ENCODE peak calls at places on chromosome 14, in ten cellular contexts. K is HFF-Myc; E is CD8-positive, alpha-beta T cell; B is A673; N is heart right ventricle; I is coronary artery; U is lung; S is fibroblast of lung; H is pancreas; Y is foreskin fibroblast. R is an unnamed sample.

GRCh38 chr14:33676135-33676566 is 274.7 kb downstream of the EGLN3 start:
- DNase-seq in K (no peak), H (no peak), Y (no peak), S (peak; percentile 54), I (no peak), E (no peak), U (no peak), B (peak; percentile 74), N (peak; percentile 24), R (peak; percentile 67)

GRCh38 chr14:61739133-61739532 is 23.1 kb upstream of the SNAPC1 start:
- DNase-seq in U (no peak), I (no peak), S (no peak), B (no peak), K (no peak), E (no peak), H (no peak), N (no peak), Y (no peak), R (no peak)

GRCh38 chr14:23344481-23344880 is 8.2 kb downstream of the SLC22A17 start:
- DNase-seq in N (no peak), I (no peak), U (no peak), H (no peak), B (no peak), E (no peak), K (no peak), Y (no peak), S (no peak), R (no peak)

GRCh38 chr14:100670017-100670974 is 56.4 kb upstream of the DLK1 start:
- DNase-seq in K (no peak), I (no peak), Y (no peak), N (no peak), H (no peak), E (no peak), S (no peak), U (no peak), B (no peak), R (no peak)

GRCh38 chr14:95993768-95994592 is 45.2 kb upstream of the C14orf132 start:
- DNase-seq in N (no peak), Y (peak; percentile 26), H (no peak), K (peak; percentile 27), B (peak; percentile 70), S (peak; percentile 78), I (no peak), U (no peak), E (no peak), R (peak; percentile 25)

GRCh38 chr14:99754141-99755067 is 38.8 kb upstream of the EML1 start:
- DNase-seq in H (peak; percentile 51), N (no peak), Y (no peak), U (no peak), I (no peak), B (no peak), S (no peak), K (no peak), E (no peak), R (no peak)

GRCh38 chr14:66746316-66747006 is 238.5 kb downstream of the GPHN start:
- DNase-seq in U (no peak), E (no peak), K (peak; percentile 21), N (no peak), I (no peak), Y (peak; percentile 28), S (peak; percentile 71), B (peak; percentile 56), H (no peak), R (no peak)

GRCh38 chr14:84959796-84960515 is 570.0 kb upstream of the FLRT2 start:
- DNase-seq in I (no peak), B (peak; percentile 79), E (no peak), K (no peak), N (no peak), H (no peak), Y (no peak), U (no peak), S (no peak), R (no peak)

GRCh38 chr14:23351681-23352505 is 794 bp downstream of the SLC22A17 start:
- DNase-seq in E (no peak), S (no peak), K (no peak), H (no peak), B (no peak), Y (no peak), I (peak; percentile 72), U (no peak), N (peak; percentile 17), R (no peak)

DNA sequence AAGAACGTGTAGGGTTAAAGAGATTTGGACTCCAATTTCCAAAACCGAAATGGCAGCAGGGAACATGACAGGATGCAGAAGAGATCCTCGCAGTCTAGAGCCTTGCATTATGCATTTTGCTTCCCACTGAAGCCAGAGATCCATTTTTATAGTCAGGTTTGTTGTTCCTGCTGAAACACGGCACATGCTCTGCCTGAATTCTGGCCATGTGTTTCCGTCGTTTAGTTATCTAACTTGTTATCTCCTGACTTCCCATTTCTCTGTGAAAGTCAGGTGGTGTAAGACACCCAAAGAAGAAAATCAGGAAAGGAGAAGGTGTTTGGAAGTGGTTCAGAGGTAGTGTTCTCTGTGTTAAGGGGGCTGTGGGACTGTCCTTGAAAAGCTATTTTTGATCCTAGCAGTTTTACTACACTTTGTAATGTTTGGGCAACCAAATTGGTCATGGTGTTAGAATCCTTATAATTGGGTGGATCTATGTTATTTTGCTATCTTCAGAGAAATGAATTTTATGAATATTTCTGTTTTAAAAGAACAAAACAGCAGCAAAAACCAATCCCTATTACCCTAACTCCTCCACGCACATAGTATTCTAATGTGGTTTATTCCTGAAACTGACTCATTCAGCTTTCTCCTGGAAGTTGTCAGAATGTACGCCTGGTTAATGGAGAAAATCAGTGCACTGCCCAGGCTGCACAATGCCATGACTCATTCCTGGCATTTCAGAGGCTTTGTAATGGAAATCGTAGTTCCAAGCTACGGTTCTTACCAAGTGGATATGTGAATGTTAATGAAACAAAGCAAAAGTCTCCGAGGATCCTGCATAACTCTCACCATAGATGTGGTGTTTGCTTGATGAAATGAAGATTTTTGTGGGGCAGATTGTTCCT is 110.1 kb downstream of the SAMD4A start:
- DNase-seq in N (no peak), K (peak; percentile 91), B (peak; percentile 91), Y (peak; percentile 90), U (no peak), I (no peak), S (peak; percentile 93), E (no peak), H (no peak), R (no peak)
- H3K4me3 ChIP-seq in N (no peak overlapping the region), K (no peak overlapping the region), B (no peak overlapping the region), Y (peak overlapping the region; percentile 38), U (no peak overlapping the region), I (peak overlapping the region; percentile 41), S (peak overlapping the region; percentile 29), E (no peak overlapping the region), H (no peak overlapping the region), R (no peak overlapping the region)

GRCh38 chr14:37903561-37904191 is 304.0 kb upstream of the SSTR1 start:
- DNase-seq in U (no peak), I (no peak), N (no peak), E (no peak), H (no peak), B (peak; percentile 77), K (peak; percentile 49), Y (peak; percentile 31), S (peak; percentile 75), R (no peak)
- H3K4me3 ChIP-seq in U (no peak overlapping the region), I (no peak overlapping the region), N (no peak overlapping the region), E (no peak overlapping the region), H (no peak overlapping the region), B (no peak overlapping the region), K (no peak overlapping the region), Y (peak overlapping the region; percentile 19), S (peak overlapping the region; percentile 11), R (no peak overlapping the region)

GRCh38 chr14:73232984-73233383 is 4.3 kb upstream of the PAPLN start:
- DNase-seq in K (no peak), S (peak; percentile 23), Y (no peak), H (no peak), U (no peak), E (no peak), B (no peak), I (peak; percentile 65), N (no peak), R (no peak)

GRCh38 chr14:73231874-73232851 is 5.1 kb upstream of the PAPLN start:
- DNase-seq in Y (no peak), B (no peak), N (no peak), I (peak; percentile 60), K (no peak), H (no peak), U (no peak), E (no peak), S (no peak), R (peak; percentile 68)

GRCh38 chr14:73230051-73230450 is 7.3 kb upstream of the PAPLN start:
- DNase-seq in N (no peak), E (no peak), K (no peak), B (no peak), I (peak; percentile 46), U (no peak), S (no peak), Y (no peak), H (no peak), R (no peak)

GRCh38 chr14:73223049-73223448 is 14.3 kb upstream of the PAPLN start:
- DNase-seq in N (no peak), Y (peak; percentile 54), E (no peak), S (peak; percentile 41), I (no peak), K (no peak), B (peak; percentile 17), U (no peak), H (no peak), R (no peak)

GRCh38 chr14:73227812-73228781 is 9.2 kb upstream of the PAPLN start:
- DNase-seq in H (no peak), I (no peak), K (peak; percentile 80), E (no peak), N (peak; percentile 47), Y (peak; percentile 47), S (peak; percentile 94), B (peak; percentile 31), U (no peak), R (no peak)
- H3K4me3 ChIP-seq in H (no peak overlapping the region), I (peak overlapping the region; percentile 44), K (peak overlapping the region; percentile 18), E (no peak overlapping the region), N (no peak overlapping the region), Y (no peak overlapping the region), S (peak overlapping the region; percentile 17), B (no peak overlapping the region), U (no peak overlapping the region), R (no peak overlapping the region)

GRCh38 chr14:53110103-53110502 is 43.0 kb downstream of the DDHD1 start:
- DNase-seq in E (no peak), U (no peak), Y (no peak), S (no peak), H (no peak), B (no peak), N (no peak), I (no peak), K (no peak), R (no peak)

GRCh38 chr14:53109688-53110041 is 43.5 kb downstream of the DDHD1 start:
- DNase-seq in U (no peak), H (no peak), Y (no peak), N (no peak), S (no peak), I (no peak), K (no peak), E (no peak), B (no peak), R (no peak)

GRCh38 chr14:53108292-53108937 is 44.7 kb downstream of the DDHD1 start:
- DNase-seq in I (no peak), S (no peak), E (no peak), H (no peak), Y (no peak), B (no peak), U (no peak), N (no peak), K (no peak), R (no peak)

GRCh38 chr14:53106768-53107167 is 46.4 kb downstream of the DDHD1 start:
- DNase-seq in K (no peak), B (no peak), H (no peak), N (no peak), E (no peak), U (no peak), Y (no peak), S (no peak), I (no peak), R (no peak)

GRCh38 chr14:53109028-53109687 is 44.0 kb downstream of the DDHD1 start:
- DNase-seq in E (no peak), N (no peak), H (no peak), I (no peak), U (no peak), B (peak; percentile 46), K (no peak), Y (no peak), S (no peak), R (no peak)
- H3K4me3 ChIP-seq in E (peak overlapping the region; percentile 57), N (no peak overlapping the region), H (no peak overlapping the region), I (no peak overlapping the region), U (no peak overlapping the region), B (peak overlapping the region; percentile 32), K (no peak overlapping the region), Y (no peak overlapping the region), S (no peak overlapping the region), R (no peak overlapping the region)